ENCODE peak calls at places on chromosomes 3 and 15, in four cellular contexts. S is H1, E is K562, X is HepG2. Y is an unnamed sample.

GRCh38 chr15:96354731-96355560 is 24.4 kb downstream of the NR2F2 start:
- DNase-seq in S (no peak), E (no peak), X (peak), Y (no peak)

GRCh38 chr3:7977245-7978103 is 524.1 kb upstream of the LMCD1 start:
- DNase-seq in S (no peak), E (no peak), X (no peak), Y (no peak)

GRCh38 chr3:195100903-195101591 is 169.9 kb downstream of the XXYLT1 start:
- DNase-seq in S (no peak), E (no peak), X (no peak), Y (no peak)

GRCh38 chr3:53255360-53255774 is 455 bp downstream of the TKT start:
- DNase-seq in S (no peak), E (no peak), X (no peak), Y (no peak)

GRCh38 chr3:177460100-177460499 is 262.8 kb upstream of the TBL1XR1 start:
- DNase-seq in S (no peak), E (no peak), X (no peak), Y (no peak)

GRCh38 chr15:25706176-25706970 is 156.8 kb downstream of the ATP10A start:
- DNase-seq in S (no peak), E (no peak), X (no peak), Y (no peak)

GRCh38 chr15:62902821-62903220 is 139.7 kb upstream of the TPM1 start:
- DNase-seq in S (no peak), E (no peak), X (no peak), Y (no peak)

GRCh38 chr3:177569823-177570657 is 372.8 kb upstream of the TBL1XR1 start:
- DNase-seq in S (no peak), E (no peak), X (no peak), Y (no peak)

GRCh38 chr3:64163755-64164148 is 61.5 kb downstream of the PRICKLE2 start:
- DNase-seq in S (no peak), E (no peak), X (peak), Y (no peak)

GRCh38 chr3:51704511-51704950 is 2.3 kb upstream of the GRM2 start:
- DNase-seq in S (no peak), E (no peak), X (no peak), Y (no peak)

GRCh38 chr3:106745344-106746168 is 631.7 kb upstream of the CCDC54 start:
- DNase-seq in S (no peak), E (no peak), X (no peak), Y (no peak)

GRCh38 chr3:150751781-150752263 is 11.1 kb downstream of the SIAH2 start:
- DNase-seq in S (no peak), E (no peak), X (peak), Y (no peak)

GRCh38 chr3:108051005-108051404 is 39.8 kb downstream of the CD47 start:
- DNase-seq in S (no peak), E (no peak), X (no peak), Y (no peak)

GRCh38 chr3:197295871-197296270 is 2.5 kb downstream of the DLG1 start:
- DNase-seq in S (no peak), E (no peak), X (no peak), Y (no peak)

GRCh38 chr15:63892794-63893441 is 59.2 kb upstream of the HERC1 start:
- DNase-seq in S (no peak), E (no peak), X (no peak), Y (no peak)

GRCh38 chr3:194481103-194481502 is 5.7 kb downstream of the ATP13A3 start:
- DNase-seq in S (no peak), E (no peak), X (no peak), Y (no peak)

GRCh38 chr3:99829844-99830243 is 12.2 kb downstream of the CMSS1 start:
- DNase-seq in S (no peak), E (no peak), X (no peak), Y (no peak)

GRCh38 chr3:169966086-169966950 is at the start of gene SEC62:
- DNase-seq in S (peak), E (peak), X (peak), Y (peak)

GRCh38 chr3:184467171-184467570 is 87.3 kb downstream of the CHRD start:
- DNase-seq in S (no peak), E (no peak), X (no peak), Y (no peak)

GRCh38 chr3:60079076-60079475 is 1029.3 kb upstream of the CFAP20DC start:
- DNase-seq in S (no peak), E (no peak), X (no peak), Y (no peak)

GRCh38 chr3:154105218-154105975 is 15.8 kb upstream of the ARHGEF26 start:
- DNase-seq in S (no peak), E (no peak), X (no peak), Y (no peak)

GRCh38 chr15:70053703-70054229 is 44.0 kb downstream of the TLE3 start:
- DNase-seq in S (no peak), E (no peak), X (no peak), Y (no peak)

GRCh38 chr15:89630974-89631901 is 24.0 kb downstream of the KIF7 start:
- DNase-seq in S (no peak), E (no peak), X (no peak), Y (no peak)

GRCh38 chr3:5016218-5017161 is 37.3 kb downstream of the BHLHE40 start:
- DNase-seq in S (no peak), E (peak), X (peak), Y (peak)

GRCh38 chr3:194009019-194009418 is 126.9 kb upstream of the HES1 start:
- DNase-seq in S (no peak), E (no peak), X (no peak), Y (no peak)

GRCh38 chr3:133759740-133760069 is 13.5 kb downstream of the TF start:
- DNase-seq in S (no peak), E (no peak), X (no peak), Y (no peak)

GRCh38 chr3:38582316-38582715 is 67.2 kb downstream of the SCN5A start:
- DNase-seq in S (peak), E (no peak), X (no peak), Y (no peak)

GRCh38 chr15:83107841-83108181 is 366 bp downstream of the TM6SF1 start:
- DNase-seq in S (no peak), E (no peak), X (no peak), Y (no peak)
- TF ChIP-seq EZH2 in S (no peak), E (no peak), X (no peak), Y (no peak)

DNA sequence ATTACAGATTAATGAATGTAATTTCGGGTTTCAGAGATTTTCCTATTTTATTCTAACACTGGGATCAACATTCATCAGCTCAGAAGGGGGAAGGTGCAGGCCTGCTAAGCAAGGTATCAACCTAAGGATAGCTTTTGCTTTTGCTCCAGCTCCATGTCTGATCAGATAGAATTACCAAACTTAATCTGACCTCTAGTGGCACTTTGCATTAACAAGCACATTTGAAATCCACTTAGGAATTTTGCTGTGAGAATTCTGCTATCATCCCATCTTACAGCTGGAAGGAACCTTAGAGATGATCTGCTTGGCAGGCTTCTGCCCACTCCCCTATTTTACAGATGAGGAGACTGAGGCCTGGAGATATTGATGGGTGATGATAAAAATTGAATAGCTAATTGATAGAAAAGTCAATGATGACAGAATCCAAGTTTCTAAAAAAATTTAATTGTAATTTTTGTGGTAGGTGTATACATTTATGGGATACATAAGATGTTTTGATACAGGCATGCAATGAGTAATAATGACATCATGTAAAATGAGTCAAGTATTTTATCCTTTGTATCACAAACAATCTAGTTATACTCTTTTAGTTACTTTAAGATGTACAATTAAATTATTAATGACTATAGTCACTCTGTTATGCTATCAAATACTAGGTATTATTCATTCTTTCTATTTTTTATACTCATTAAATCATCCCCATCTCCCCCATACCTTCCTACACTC is 209.2 kb upstream of the ZPLD1 start:
- DNase-seq in S (no peak), E (no peak), X (peak), Y (peak)
- TF ChIP-seq FOSL1 in S (no peak), E (no peak), X (no peak), Y (no peak)

DNA sequence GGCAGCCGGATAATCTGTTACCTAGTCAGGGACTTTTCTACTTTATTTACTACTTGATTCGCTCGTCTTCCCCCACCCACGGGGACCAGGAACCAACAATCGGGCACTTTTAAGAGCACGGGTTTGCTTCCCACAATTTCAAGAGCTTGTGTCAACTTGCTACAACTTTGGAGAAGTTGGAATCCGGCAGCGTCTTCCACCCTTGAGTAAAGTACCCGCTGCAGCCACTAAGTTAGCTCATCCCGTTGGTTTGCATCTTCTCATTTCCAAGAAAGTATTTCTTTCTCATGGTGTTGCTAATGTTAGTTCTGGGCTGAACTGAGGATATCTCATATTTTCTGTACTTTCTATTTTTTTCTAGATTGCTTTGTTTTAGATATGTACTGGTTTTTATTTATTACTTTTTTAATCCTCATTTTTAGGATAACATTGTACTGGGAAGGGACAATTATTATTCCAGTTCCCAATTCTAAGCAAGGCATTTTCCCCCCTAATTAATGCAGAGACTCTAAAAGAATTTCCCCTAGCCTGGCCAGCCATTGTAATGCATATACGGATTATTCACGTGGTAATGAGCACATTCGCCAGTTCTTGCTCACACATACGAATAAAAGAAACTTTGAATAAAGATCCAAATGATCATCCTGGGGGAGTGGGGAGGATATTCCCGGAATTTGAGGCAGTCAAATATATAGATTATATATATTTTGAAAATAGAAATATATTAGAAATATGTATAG is 4.0 kb downstream of the SOX2 start:
- DNase-seq in S (peak), E (no peak), X (no peak), Y (no peak)
- TF ChIP-seq EZH2 in S (no peak), E (no peak), X (no peak), Y (no peak)

GRCh38 chr3:80521081-80521480 is 753.3 kb upstream of the ROBO1 start:
- DNase-seq in S (no peak), E (no peak), X (no peak), Y (no peak)

DNA sequence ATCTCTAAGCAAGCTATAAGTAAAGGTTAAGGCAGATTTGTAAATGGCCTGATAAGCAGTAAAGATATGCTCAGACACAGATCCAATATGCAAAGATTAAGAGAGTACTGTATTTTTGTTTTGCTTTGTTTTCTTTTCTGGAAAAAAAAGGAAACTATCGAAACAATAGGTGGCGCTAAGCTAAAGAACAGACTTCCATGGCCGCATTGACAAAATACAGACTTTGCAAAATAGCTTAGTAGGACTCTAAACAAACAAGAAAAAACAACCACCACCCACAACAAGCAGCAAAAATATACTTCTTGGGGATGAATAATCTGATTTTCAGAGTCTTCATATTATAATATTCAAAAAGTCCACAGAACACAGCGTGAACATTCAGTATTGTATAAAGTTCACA is 758.4 kb upstream of the ROBO1 start:
- DNase-seq in S (no peak), E (no peak), X (no peak), Y (no peak)
- TF ChIP-seq FOSL1 in S (no peak), E (no peak), X (no peak), Y (no peak)

DNA sequence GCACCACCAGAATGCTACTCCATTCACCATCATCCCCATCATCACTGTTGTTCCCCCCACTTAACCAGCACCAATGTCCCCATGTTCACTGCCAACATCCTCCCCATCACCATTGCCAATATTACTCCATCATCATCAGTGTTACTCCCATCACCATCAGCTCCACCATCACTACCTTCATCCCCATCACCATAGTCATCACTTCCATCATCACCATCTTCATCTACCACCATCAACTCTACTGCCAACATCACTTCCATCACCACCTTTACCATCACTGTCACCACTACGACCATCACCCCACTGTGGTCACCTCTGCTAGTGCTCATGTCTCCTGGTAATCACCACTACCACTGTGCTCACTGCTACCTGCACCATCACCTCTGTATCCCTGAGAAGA is 47.2 kb upstream of the TMEM115 start:
- DNase-seq in S (no peak), E (no peak), X (no peak), Y (no peak)
- TF ChIP-seq EZH2 in S (no peak), E (no peak), X (no peak), Y (no peak)

GRCh38 chr3:15220661-15221060 is 14.6 kb downstream of the CAPN7 start:
- DNase-seq in S (no peak), E (no peak), X (no peak), Y (no peak)

GRCh38 chr3:15223684-15224575 is 17.9 kb downstream of the CAPN7 start:
- DNase-seq in S (no peak), E (no peak), X (peak), Y (no peak)

GRCh38 chr3:15218689-15219088 is 12.6 kb downstream of the CAPN7 start:
- DNase-seq in S (no peak), E (no peak), X (no peak), Y (no peak)

GRCh38 chr3:15220056-15220455 is 14.0 kb downstream of the CAPN7 start:
- DNase-seq in S (no peak), E (no peak), X (no peak), Y (no peak)

DNA sequence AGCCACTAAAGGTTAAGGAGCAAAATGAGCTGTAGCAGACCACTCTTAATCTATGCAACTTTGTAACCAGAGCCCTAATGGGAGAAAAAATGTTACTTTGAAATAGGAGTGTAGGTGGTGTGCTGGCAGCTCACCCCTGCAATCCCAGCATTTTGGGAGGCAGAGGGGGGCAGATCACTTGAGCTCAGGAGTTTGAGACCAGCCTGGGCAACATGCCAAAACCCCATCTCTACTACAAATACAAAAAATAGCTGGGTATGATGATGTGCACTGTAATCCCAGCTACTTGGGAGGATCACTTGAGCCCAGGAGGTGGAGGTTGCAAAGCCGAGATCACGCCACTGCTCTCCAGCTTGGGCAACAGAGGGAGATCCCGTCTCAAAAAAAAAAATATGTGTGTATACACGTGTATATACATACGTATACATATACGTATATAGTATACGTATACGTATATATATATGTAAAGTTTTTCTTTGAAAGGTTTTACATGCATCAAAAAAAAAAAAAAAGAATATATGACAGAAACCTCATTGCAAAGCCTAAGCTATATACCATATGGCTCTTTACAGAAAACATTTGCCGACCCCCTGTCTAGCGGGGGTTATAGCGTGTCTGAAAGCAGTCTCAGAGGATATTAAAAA is 15.7 kb downstream of the CAPN7 start:
- DNase-seq in S (no peak), E (no peak), X (no peak), Y (no peak)
- TF ChIP-seq FOSL1 in S (no peak), E (no peak), X (no peak), Y (no peak)

Y was measured in HCT116.